ENCODE peak calls at places on chromosomes 16 and 17, in six cellular contexts. Q is tibial artery, I is Calu3, C is ovary, B is smooth muscle cell of the brain vasculature, D is RWPE1. G is an unnamed sample.

GRCh38 chr17:65359016-65359415 is 202.4 kb downstream of the AXIN2 start:
- DNase-seq in Q (no peak), I (peak), C (no peak), B (peak), D (peak), G (peak)

GRCh38 chr16:48912360-48912759 is 302.4 kb upstream of the N4BP1 start:
- DNase-seq in Q (no peak), I (no peak), C (no peak), B (no peak), D (no peak), G (no peak)

GRCh38 chr16:65312795-65313194 is 190.9 kb upstream of the CDH11 start:
- DNase-seq in Q (no peak), I (no peak), C (no peak), B (no peak), D (no peak), G (no peak)

GRCh38 chr16:29702307-29702706 is 23.3 kb downstream of the QPRT start:
- DNase-seq in Q (no peak), I (no peak), C (no peak), B (no peak), D (no peak), G (no peak)

GRCh38 chr17:67215991-67216421 is 29.0 kb downstream of the HELZ start:
- DNase-seq in Q (no peak), I (peak), C (no peak), B (no peak), D (no peak), G (no peak)

GRCh38 chr17:237406-237955 is 56.0 kb upstream of the DOC2B start:
- DNase-seq in Q (peak), I (no peak), C (no peak), B (no peak), D (no peak), G (no peak)

GRCh38 chr17:74227271-74227670 is 13.9 kb downstream of the TTYH2 start:
- DNase-seq in Q (no peak), I (no peak), C (no peak), B (no peak), D (no peak), G (no peak)

GRCh38 chr16:56480776-56481467 is 29.6 kb downstream of the OGFOD1 start:
- DNase-seq in Q (no peak), I (no peak), C (no peak), B (no peak), D (no peak), G (no peak)

GRCh38 chr17:29138991-29139682 is 41.1 kb downstream of the MYO18A start:
- DNase-seq in Q (peak), I (no peak), C (peak), B (no peak), D (no peak), G (peak)

GRCh38 chr16:51701025-51701424 is 550.0 kb upstream of the SALL1 start:
- DNase-seq in Q (no peak), I (no peak), C (no peak), B (no peak), D (peak), G (no peak)

GRCh38 chr17:53629188-53629587 is 193.5 kb upstream of the KIF2B start:
- DNase-seq in Q (no peak), I (no peak), C (no peak), B (no peak), D (no peak), G (no peak)

GRCh38 chr16:4693956-4694663 is 748 bp downstream of the NUDT16L1 start:
- DNase-seq in Q (no peak), I (peak), C (peak), B (no peak), D (peak), G (peak)

GRCh38 chr17:82925336-82925735 is 85.5 kb upstream of the ZNF750 start:
- DNase-seq in Q (no peak), I (no peak), C (no peak), B (no peak), D (no peak), G (no peak)

GRCh38 chr16:10584956-10585561 is 4.7 kb upstream of the EMP2 start:
- DNase-seq in Q (no peak), I (no peak), C (no peak), B (no peak), D (no peak), G (no peak)

GRCh38 chr16:78745491-78746019 is 646.1 kb downstream of the WWOX start:
- DNase-seq in Q (no peak), I (no peak), C (peak), B (no peak), D (no peak), G (no peak)

GRCh38 chr16:81599034-81599744 is 154.6 kb downstream of the CMIP start:
- DNase-seq in Q (no peak), I (no peak), C (no peak), B (no peak), D (no peak), G (no peak)

GRCh38 chr17:76240461-76241204 is at the start of gene RNF157:
- DNase-seq in Q (no peak), I (peak), C (peak), B (no peak), D (peak), G (peak)

GRCh38 chr17:82917656-82918345 is 78.0 kb upstream of the ZNF750 start:
- DNase-seq in Q (no peak), I (peak), C (no peak), B (no peak), D (no peak), G (peak)

GRCh38 chr16:75099738-75100615 is 16.6 kb downstream of the LDHD start:
- DNase-seq in Q (no peak), I (no peak), C (no peak), B (no peak), D (no peak), G (peak)

GRCh38 chr16:22202261-22202637 is 3.8 kb upstream of the EEF2K start:
- DNase-seq in Q (no peak), I (no peak), C (no peak), B (no peak), D (no peak), G (no peak)

GRCh38 chr16:68786685-68787418 is 49.8 kb downstream of the CDH1 start:
- DNase-seq in Q (no peak), I (no peak), C (peak), B (no peak), D (peak), G (no peak)

GRCh38 chr17:63914471-63914870 is 3.4 kb upstream of the CSHL1 start:
- DNase-seq in Q (no peak), I (no peak), C (no peak), B (no peak), D (no peak), G (no peak)

GRCh38 chr17:78965369-78965982 is 14.2 kb downstream of the LGALS3BP start:
- DNase-seq in Q (no peak), I (no peak), C (peak), B (no peak), D (no peak), G (no peak)

GRCh38 chr16:81692571-81692970 is 86.5 kb upstream of the PLCG2 start:
- DNase-seq in Q (no peak), I (no peak), C (no peak), B (no peak), D (no peak), G (no peak)

GRCh38 chr16:81483064-81483969 is 38.7 kb downstream of the CMIP start:
- DNase-seq in Q (no peak), I (no peak), C (no peak), B (no peak), D (no peak), G (no peak)

GRCh38 chr17:34370376-34370996 is 7.5 kb upstream of the CCL1 start:
- DNase-seq in Q (no peak), I (no peak), C (no peak), B (no peak), D (no peak), G (no peak)

GRCh38 chr17:49915260-49915659 is 53.7 kb upstream of the DLX4 start:
- DNase-seq in Q (no peak), I (no peak), C (no peak), B (no peak), D (no peak), G (no peak)

G was measured in stimulated activated CD4-positive, alpha-beta T cell treated with anti-CD3 and anti-CD28 coated beads, Interleukin-4, amount 100 ng/mL, for 24 hours.